ENCODE peak calls at places on chromosomes 13 and 19, in five cellular contexts. Q is neuronal stem cell, X is H1, M is H9, D is mesenchymal stem cell. P is an unnamed sample.

GRCh38 chr13:99159331-99160061 is 41.2 kb upstream of the UBAC2 start:
- DNase-seq in D (no peak), M (no peak), X (no peak), Q (no peak), P (no peak)

GRCh38 chr13:92950771-92951170 is 275.8 kb upstream of the GPC6 start:
- DNase-seq in M (no peak), X (no peak), D (no peak), Q (no peak), P (no peak)

GRCh38 chr19:18439025-18439909 is 1.3 kb upstream of the ISYNA1 start:
- DNase-seq in Q (no peak), X (no peak), M (no peak), D (peak), P (peak)

GRCh38 chr13:66574606-66575005 is 655.5 kb downstream of the PCDH9 start:
- DNase-seq in D (no peak), M (no peak), Q (no peak), X (no peak), P (peak)

GRCh38 chr19:51710163-51710562 is 13.6 kb downstream of the HAS1 start:
- DNase-seq in X (no peak), M (no peak), D (no peak), Q (no peak), P (peak)

GRCh38 chr13:20998649-20999415 is 62.6 kb downstream of the LATS2 start:
- DNase-seq in Q (no peak), D (no peak), M (peak), X (no peak), P (no peak)

GRCh38 chr13:106710267-106710666 is 142.3 kb upstream of the ARGLU1 start:
- DNase-seq in M (no peak), Q (no peak), X (no peak), D (no peak), P (no peak)

GRCh38 chr13:104357672-104358314 is 1291.6 kb upstream of the SLC10A2 start:
- DNase-seq in X (no peak), Q (no peak), D (no peak), M (no peak), P (no peak)

GRCh38 chr19:39196320-39196719 is 444 bp upstream of the NCCRP1 start:
- DNase-seq in Q (peak), X (no peak), D (no peak), M (no peak), P (no peak)

GRCh38 chr19:4360641-4361151 is 17.3 kb downstream of the MPND start:
- DNase-seq in D (no peak), M (peak), Q (no peak), X (no peak), P (no peak)

GRCh38 chr13:44237276-44237767 is 136.3 kb upstream of the SERP2 start:
- DNase-seq in Q (no peak), D (peak), M (no peak), X (no peak), P (peak)

GRCh38 chr13:44068169-44068568 is 188.5 kb downstream of the LACC1 start:
- DNase-seq in M (no peak), Q (no peak), D (no peak), X (no peak), P (peak)

GRCh38 chr13:32115069-32115468 is 83.5 kb downstream of the FRY start:
- DNase-seq in Q (no peak), D (no peak), M (no peak), X (no peak), P (no peak)

GRCh38 chr13:113224486-113224885 is 15.1 kb downstream of the CUL4A start:
- DNase-seq in Q (no peak), X (no peak), M (no peak), D (no peak), P (no peak)

GRCh38 chr13:62906896-62907295 is 1491.2 kb upstream of the PCDH20 start:
- DNase-seq in M (no peak), X (no peak), D (no peak), Q (no peak), P (no peak)

GRCh38 chr19:40147693-40148347 is 43.4 kb upstream of the MAP3K10 start:
- DNase-seq in M (no peak), D (peak), X (no peak), Q (no peak), P (peak)

GRCh38 chr13:47281981-47282380 is 385.1 kb upstream of the HTR2A start:
- DNase-seq in D (no peak), M (no peak), X (no peak), Q (no peak), P (no peak)

GRCh38 chr19:16714702-16715294 is 4.8 kb upstream of the NWD1 start:
- DNase-seq in M (peak), X (peak), D (peak), Q (peak), P (peak)

GRCh38 chr13:41459754-41460111 is 2.4 kb downstream of the RGCC start:
- DNase-seq in D (no peak), M (no peak), Q (no peak), X (no peak), P (no peak)

GRCh38 chr19:4257025-4257424 is 10.1 kb downstream of the YJU2 start:
- DNase-seq in Q (no peak), M (no peak), D (no peak), X (no peak), P (no peak)

GRCh38 chr19:32767951-32768679 is 48.5 kb downstream of the TDRD12 start:
- DNase-seq in D (no peak), X (no peak), M (no peak), Q (no peak), P (no peak)

GRCh38 chr19:43662487-43662886 is 7.5 kb downstream of the PLAUR start:
- DNase-seq in Q (no peak), D (peak), X (no peak), M (peak), P (no peak)

GRCh38 chr13:31320946-31321345 is 121.2 kb downstream of the B3GLCT start:
- DNase-seq in M (no peak), X (no peak), Q (no peak), D (no peak), P (no peak)

GRCh38 chr13:99083976-99084375 is 106.1 kb upstream of the DOCK9 start:
- DNase-seq in M (no peak), Q (no peak), D (no peak), X (no peak), P (no peak)

GRCh38 chr13:92224052-92224821 is 825.8 kb downstream of the GPC5 start:
- DNase-seq in Q (no peak), D (peak), X (no peak), M (no peak), P (peak)

GRCh38 chr13:32695602-32696250 is 109.5 kb downstream of the PDS5B start:
- DNase-seq in D (no peak), X (no peak), Q (no peak), M (no peak), P (peak)

GRCh38 chr13:51769455-51770127 is 34.4 kb downstream of the DHRS12 start:
- DNase-seq in X (no peak), Q (no peak), D (no peak), M (no peak), P (no peak)

GRCh38 chr13:30870916-30871712 is 35.0 kb upstream of the MEDAG start:
- DNase-seq in D (no peak), M (peak), X (no peak), Q (no peak), P (no peak)

GRCh38 chr19:15443838-15444237 is 5.9 kb downstream of the WIZ start:
- DNase-seq in M (no peak), D (no peak), Q (no peak), X (no peak), P (no peak)

GRCh38 chr13:100673376-100673830 is 1.2 kb downstream of the TMTC4 start:
- DNase-seq in D (no peak), Q (no peak), X (no peak), M (peak), P (no peak)

GRCh38 chr19:12939292-12939606 is 840 bp downstream of the CALR start:
- DNase-seq in M (no peak), Q (no peak), X (no peak), D (peak), P (peak)

GRCh38 chr13:100608906-100609305 is 20.3 kb upstream of the GGACT start:
- DNase-seq in M (no peak), D (no peak), X (no peak), Q (no peak), P (no peak)

GRCh38 chr19:43430142-43430710 is 15.5 kb downstream of the TEX101 start:
- DNase-seq in D (no peak), X (no peak), M (peak), Q (no peak), P (no peak)

GRCh38 chr13:49810825-49811526 is 18.5 kb upstream of the KPNA3 start:
- DNase-seq in X (no peak), M (no peak), Q (no peak), D (peak), P (peak)

GRCh38 chr13:54004026-54004699 is 975.5 kb downstream of the OLFM4 start:
- DNase-seq in M (no peak), X (no peak), D (no peak), Q (no peak), P (no peak)

GRCh38 chr13:35771898-35772297 is 295.4 kb upstream of the MAB21L1 start:
- DNase-seq in Q (no peak), D (peak), M (no peak), X (peak), P (peak)

GRCh38 chr19:55118401-55118991 is 1.1 kb upstream of the PPP1R12C start:
- DNase-seq in M (peak), X (peak), D (no peak), Q (peak), P (no peak)

GRCh38 chr19:33219261-33219812 is 6.3 kb downstream of the SLC7A10 start:
- DNase-seq in M (peak), D (no peak), Q (no peak), X (no peak), P (peak)

GRCh38 chr13:114148521-114148855 is 16.1 kb upstream of the RASA3 start:
- DNase-seq in X (no peak), Q (no peak), M (no peak), D (no peak), P (no peak)

GRCh38 chr19:19663292-19664120 is at the start of gene ATP13A1:
- DNase-seq in M (peak), Q (peak), X (peak), D (peak), P (peak)
- H3K14ac ChIP-seq in M (peak), Q (peak), X (no peak), D (no peak), P (peak)

DNA sequence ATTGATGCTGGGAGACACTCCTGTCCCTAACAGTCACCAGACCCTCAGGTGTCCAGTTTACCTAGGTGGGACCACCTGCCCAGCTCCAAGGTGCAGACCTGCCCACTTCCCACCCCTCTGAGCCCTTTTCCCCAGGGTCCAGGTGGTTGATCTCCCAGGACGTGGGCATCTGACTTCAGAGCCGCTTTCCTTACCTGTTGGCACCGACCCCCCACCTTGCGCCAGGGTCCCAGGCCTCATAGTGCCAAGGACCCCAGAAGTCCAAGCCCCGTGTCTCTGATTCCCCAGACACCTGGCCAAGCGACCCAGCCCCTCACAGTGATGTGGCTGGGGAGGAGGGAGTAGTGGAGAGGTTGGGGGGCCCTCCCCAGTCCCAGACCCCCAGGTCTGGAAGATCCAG is 9.6 kb upstream of the BBC3 start:
- DNase-seq in D (no peak), X (no peak), M (no peak), Q (no peak), P (no peak)
- H3K14ac ChIP-seq in D (no peak), X (no peak), M (peak), Q (no peak), P (no peak)

GRCh38 chr19:46748325-46749109 is 2.3 kb upstream of the STRN4 start:
- DNase-seq in M (peak), X (no peak), Q (peak), D (peak), P (peak)

GRCh38 chr19:46745030-46745429 is 827 bp upstream of the FKRP start:
- DNase-seq in X (no peak), M (no peak), D (no peak), Q (no peak), P (no peak)

GRCh38 chr19:46746281-46746965 is at the start of gene STRN4:
- DNase-seq in X (no peak), M (no peak), D (peak), Q (peak), P (no peak)

GRCh38 chr19:46744005-46744691 is 1.7 kb upstream of the FKRP start:
- DNase-seq in M (no peak), X (no peak), Q (no peak), D (no peak), P (no peak)

DNA sequence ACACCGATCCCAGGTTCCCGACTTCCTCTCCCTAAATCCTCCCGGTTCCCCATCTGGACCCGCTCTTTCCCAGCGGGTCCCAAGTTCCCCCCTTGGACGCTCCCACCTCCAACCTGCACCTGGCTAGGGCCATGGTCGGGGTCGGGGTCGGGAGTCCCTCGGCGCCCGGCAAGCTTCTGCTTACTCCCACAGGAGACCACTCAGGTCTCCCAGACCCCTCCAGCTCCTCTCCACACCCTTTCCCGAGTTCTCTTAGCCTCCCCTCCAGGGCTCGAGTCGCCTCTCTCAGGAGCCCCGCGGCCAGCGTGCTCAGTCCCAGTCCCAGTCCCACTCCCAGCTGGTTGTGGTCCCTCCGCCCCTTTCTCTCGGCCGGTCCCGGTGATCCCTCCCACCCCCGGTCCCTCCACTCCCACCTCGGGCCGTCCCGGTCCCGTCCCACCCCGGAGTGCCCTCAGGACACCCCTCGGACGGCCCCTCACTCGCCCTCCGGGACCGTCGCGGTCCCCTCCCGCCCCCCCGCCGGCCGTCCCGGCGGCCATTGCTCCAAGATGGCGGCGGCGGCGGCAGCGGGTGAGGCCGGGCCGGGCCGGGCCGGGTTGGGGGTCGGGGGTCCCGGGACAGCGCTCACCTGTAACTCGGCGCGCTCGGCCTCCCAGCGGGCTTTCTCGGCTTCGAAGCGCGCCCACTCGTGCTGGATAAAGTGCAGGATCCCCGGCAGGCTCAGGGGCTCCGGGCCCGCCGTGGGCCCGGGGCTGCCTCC is at the start of gene FKRP:
- DNase-seq in D (peak), Q (no peak), M (no peak), X (no peak), P (no peak)
- H3K14ac ChIP-seq in D (no peak), Q (peak), M (peak), X (no peak), P (peak)

GRCh38 chr13:110379905-110380341 is 72.8 kb downstream of the COL4A2 start:
- DNase-seq in X (no peak), M (peak), Q (no peak), D (peak), P (peak)

GRCh38 chr13:110379358-110379757 is 72.3 kb downstream of the COL4A2 start:
- DNase-seq in Q (no peak), M (no peak), X (no peak), D (no peak), P (no peak)

GRCh38 chr13:110382229-110382628 is 75.1 kb downstream of the COL4A2 start:
- DNase-seq in D (peak), M (no peak), X (no peak), Q (no peak), P (peak)

GRCh38 chr13:110380359-110381028 is 73.4 kb downstream of the COL4A2 start:
- DNase-seq in D (peak), M (no peak), Q (no peak), X (no peak), P (peak)

DNA sequence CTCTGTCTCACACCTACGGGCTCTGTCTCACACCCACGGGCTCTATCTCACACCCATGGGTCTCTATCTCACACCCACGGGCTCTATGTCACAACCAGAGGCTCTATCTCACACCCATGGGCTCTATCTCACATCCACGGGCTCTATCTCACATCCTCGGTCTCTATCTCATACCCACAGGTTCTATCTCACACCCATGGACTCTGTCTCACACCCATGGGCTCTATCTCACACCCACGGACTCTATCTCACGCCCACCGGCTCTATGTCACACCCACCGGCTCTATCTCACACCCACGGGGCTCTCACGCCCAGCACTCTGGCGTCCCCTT is 73.9 kb downstream of the COL4A2 start:
- DNase-seq in Q (no peak), M (no peak), X (no peak), D (no peak), P (no peak)
- H3K14ac ChIP-seq in Q (no peak), M (no peak), X (peak), D (no peak), P (peak)

DNA sequence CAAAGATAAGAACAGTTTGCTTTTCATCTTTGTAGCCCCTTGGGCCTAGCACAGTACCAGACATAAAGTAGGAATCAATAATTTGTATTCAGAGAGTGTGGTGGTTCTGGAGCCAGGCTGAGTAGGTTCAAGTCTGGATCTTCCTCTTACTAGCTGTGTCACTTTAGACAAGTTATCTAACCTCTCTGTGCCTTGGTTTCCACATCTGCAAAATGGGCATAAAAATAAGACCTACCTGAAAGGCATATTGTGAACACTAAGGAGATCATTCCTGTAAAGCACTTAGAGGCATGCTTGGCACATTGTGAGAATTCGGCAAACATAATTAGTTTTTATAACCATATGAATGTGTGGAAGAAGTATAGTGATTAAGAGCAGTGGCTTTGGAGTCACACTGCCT is 95.8 kb downstream of the MBNL2 start:
- DNase-seq in M (no peak), Q (no peak), D (no peak), X (no peak), P (no peak)
- H3K14ac ChIP-seq in M (no peak), Q (no peak), D (no peak), X (no peak), P (peak)